ENCODE peak calls at places on chromosomes 12 and 14, in nine cellular contexts. One of them, this sample, is unnamed.
A peak's percentile ranks its signal among the peaks of the same experiment; 100 is the strongest.

GRCh38 chr12:14394317-14395058 is 29.0 kb downstream of the ATF7IP start:
- DNase-seq in heart left ventricle: peak; percentile 27
- DNase-seq in SK-N-SH: peak; percentile 44
- DNase-seq in ovary: no peak
- DNase-seq in mesenchymal stem cell: peak; percentile 92
- DNase-seq in right atrium auricular region: no peak
- DNase-seq in PC-3: peak; percentile 53
- DNase-seq in heart right ventricle: peak; percentile 56
- DNase-seq in stomach: peak; percentile 38
- DNase-seq in this sample: no peak

GRCh38 chr14:20603813-20604212 is 12.6 kb upstream of the RNASE12 start:
- DNase-seq in ovary: no peak
- DNase-seq in stomach: no peak
- DNase-seq in SK-N-SH: no peak
- DNase-seq in PC-3: no peak
- DNase-seq in heart left ventricle: no peak
- DNase-seq in right atrium auricular region: no peak
- DNase-seq in mesenchymal stem cell: no peak
- DNase-seq in heart right ventricle: no peak
- DNase-seq in this sample: no peak

GRCh38 chr14:72830356-72830755 is 63.5 kb downstream of the DPF3 start:
- DNase-seq in stomach: no peak
- DNase-seq in ovary: peak; percentile 73
- DNase-seq in right atrium auricular region: no peak
- DNase-seq in heart left ventricle: peak; percentile 47
- DNase-seq in mesenchymal stem cell: no peak
- DNase-seq in PC-3: no peak
- DNase-seq in SK-N-SH: no peak
- DNase-seq in heart right ventricle: peak; percentile 32
- DNase-seq in this sample: no peak

GRCh38 chr14:77189479-77189878 is 7.9 kb downstream of the TMEM63C start:
- DNase-seq in heart left ventricle: no peak
- DNase-seq in right atrium auricular region: no peak
- DNase-seq in SK-N-SH: no peak
- DNase-seq in heart right ventricle: no peak
- DNase-seq in PC-3: no peak
- DNase-seq in stomach: peak; percentile 14
- DNase-seq in ovary: no peak
- DNase-seq in mesenchymal stem cell: no peak
- DNase-seq in this sample: no peak

GRCh38 chr14:93220509-93220908 is 13.5 kb downstream of the UBR7 start:
- DNase-seq in stomach: no peak
- DNase-seq in heart right ventricle: no peak
- DNase-seq in PC-3: no peak
- DNase-seq in heart left ventricle: no peak
- DNase-seq in ovary: no peak
- DNase-seq in right atrium auricular region: no peak
- DNase-seq in SK-N-SH: no peak
- DNase-seq in mesenchymal stem cell: no peak
- DNase-seq in this sample: no peak

GRCh38 chr12:94872671-94873367 is 130.7 kb downstream of the NDUFA12 start:
- DNase-seq in ovary: peak; percentile 50
- DNase-seq in mesenchymal stem cell: no peak
- DNase-seq in right atrium auricular region: no peak
- DNase-seq in SK-N-SH: peak; percentile 67
- DNase-seq in PC-3: no peak
- DNase-seq in heart left ventricle: peak; percentile 7
- DNase-seq in stomach: no peak
- DNase-seq in heart right ventricle: no peak
- DNase-seq in this sample: no peak

GRCh38 chr14:22112004-22112403 is 438.4 kb upstream of the OR4E1 start:
- DNase-seq in heart right ventricle: no peak
- DNase-seq in mesenchymal stem cell: no peak
- DNase-seq in right atrium auricular region: no peak
- DNase-seq in SK-N-SH: peak; percentile 22
- DNase-seq in heart left ventricle: no peak
- DNase-seq in PC-3: peak; percentile 33
- DNase-seq in ovary: no peak
- DNase-seq in stomach: no peak
- DNase-seq in this sample: no peak

GRCh38 chr12:131828671-131829350 is 618 bp downstream of the MMP17 start:
- DNase-seq in SK-N-SH: peak; percentile 68
- DNase-seq in mesenchymal stem cell: no peak
- DNase-seq in stomach: no peak
- DNase-seq in ovary: peak; percentile 60
- DNase-seq in heart left ventricle: no peak
- DNase-seq in heart right ventricle: no peak
- DNase-seq in PC-3: peak; percentile 43
- DNase-seq in right atrium auricular region: no peak
- DNase-seq in this sample: no peak

GRCh38 chr12:55847033-55847432 is 4.3 kb upstream of the MMP19 start:
- DNase-seq in right atrium auricular region: peak; percentile 84
- DNase-seq in heart right ventricle: no peak
- DNase-seq in SK-N-SH: no peak
- DNase-seq in PC-3: no peak
- DNase-seq in stomach: no peak
- DNase-seq in heart left ventricle: no peak
- DNase-seq in ovary: no peak
- DNase-seq in mesenchymal stem cell: peak; percentile 91
- DNase-seq in this sample: no peak

GRCh38 chr14:51246032-51246431 is 6.0 kb downstream of the TMX1 start:
- DNase-seq in SK-N-SH: no peak
- DNase-seq in stomach: no peak
- DNase-seq in ovary: no peak
- DNase-seq in heart left ventricle: no peak
- DNase-seq in heart right ventricle: no peak
- DNase-seq in right atrium auricular region: no peak
- DNase-seq in mesenchymal stem cell: no peak
- DNase-seq in PC-3: no peak
- DNase-seq in this sample: no peak

GRCh38 chr14:93032301-93032929 is 83.3 kb downstream of the ITPK1 start:
- DNase-seq in heart left ventricle: no peak
- DNase-seq in mesenchymal stem cell: no peak
- DNase-seq in stomach: no peak
- DNase-seq in ovary: no peak
- DNase-seq in PC-3: peak; percentile 54
- DNase-seq in right atrium auricular region: no peak
- DNase-seq in SK-N-SH: no peak
- DNase-seq in heart right ventricle: no peak
- DNase-seq in this sample: no peak

GRCh38 chr14:56633544-56633943 is 53.9 kb downstream of the TMEM260 start:
- DNase-seq in heart left ventricle: no peak
- DNase-seq in heart right ventricle: no peak
- DNase-seq in PC-3: no peak
- DNase-seq in ovary: no peak
- DNase-seq in SK-N-SH: no peak
- DNase-seq in right atrium auricular region: no peak
- DNase-seq in mesenchymal stem cell: no peak
- DNase-seq in stomach: no peak
- DNase-seq in this sample: no peak

GRCh38 chr12:39772708-39773665 is 153.4 kb upstream of the ABCD2 start:
- DNase-seq in ovary: no peak
- DNase-seq in stomach: no peak
- DNase-seq in PC-3: no peak
- DNase-seq in right atrium auricular region: no peak
- DNase-seq in heart right ventricle: no peak
- DNase-seq in mesenchymal stem cell: no peak
- DNase-seq in heart left ventricle: no peak
- DNase-seq in SK-N-SH: no peak
- DNase-seq in this sample: no peak

GRCh38 chr12:124524231-124524925 is 43.0 kb downstream of the NCOR2 start:
- DNase-seq in right atrium auricular region: no peak
- DNase-seq in SK-N-SH: no peak
- DNase-seq in ovary: no peak
- DNase-seq in mesenchymal stem cell: peak; percentile 94
- DNase-seq in stomach: no peak
- DNase-seq in heart right ventricle: no peak
- DNase-seq in PC-3: peak; percentile 57
- DNase-seq in heart left ventricle: no peak
- DNase-seq in this sample: no peak

GRCh38 chr12:74725154-74725553 is 187.5 kb downstream of the ATXN7L3B start:
- DNase-seq in heart left ventricle: no peak
- DNase-seq in heart right ventricle: no peak
- DNase-seq in SK-N-SH: no peak
- DNase-seq in ovary: no peak
- DNase-seq in mesenchymal stem cell: no peak
- DNase-seq in PC-3: peak; percentile 28
- DNase-seq in stomach: no peak
- DNase-seq in right atrium auricular region: no peak
- DNase-seq in this sample: no peak

DNA sequence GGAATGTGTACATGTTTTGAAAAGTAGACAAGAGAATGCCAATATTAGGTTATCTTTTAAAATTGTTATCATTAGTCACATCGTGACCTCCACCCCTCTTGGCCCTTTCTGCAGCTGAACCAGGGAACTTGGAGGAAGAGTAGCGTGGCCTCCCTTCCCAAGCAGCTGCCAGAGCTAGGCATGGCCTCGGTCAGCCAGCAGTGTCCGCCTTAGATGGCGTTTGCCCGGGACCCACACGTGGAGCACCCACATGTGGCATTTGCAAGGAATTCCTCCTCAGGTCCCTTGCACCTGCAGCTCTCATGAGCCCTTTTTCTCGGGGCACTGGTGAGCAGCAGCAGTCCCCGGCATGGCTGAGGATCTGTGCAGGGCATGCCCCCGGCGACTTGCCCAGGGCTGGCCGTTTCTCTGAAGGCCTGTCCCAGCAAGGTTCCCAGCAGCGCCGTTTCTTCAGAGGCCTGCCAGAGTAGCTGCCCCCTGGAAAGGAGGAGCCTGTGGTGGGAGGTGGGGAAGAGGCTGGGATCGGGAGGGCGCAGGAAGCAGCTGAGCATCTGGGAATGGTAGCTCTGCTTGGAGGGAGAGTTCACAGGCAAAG is 10.8 kb downstream of the JDP2 start:
- DNase-seq in heart left ventricle: no peak
- DNase-seq in PC-3: no peak
- DNase-seq in heart right ventricle: no peak
- DNase-seq in right atrium auricular region: no peak
- DNase-seq in ovary: no peak
- DNase-seq in SK-N-SH: no peak
- DNase-seq in stomach: no peak
- DNase-seq in mesenchymal stem cell: no peak
- DNase-seq in this sample: no peak
- H3K27ac ChIP-seq in heart left ventricle: no peak overlapping the region
- H3K27ac ChIP-seq in PC-3: no peak overlapping the region
- H3K27ac ChIP-seq in heart right ventricle: no peak overlapping the region
- H3K27ac ChIP-seq in right atrium auricular region: peak overlapping the region; percentile 3
- H3K27ac ChIP-seq in ovary: no peak overlapping the region
- H3K27ac ChIP-seq in SK-N-SH: no peak overlapping the region
- H3K27ac ChIP-seq in stomach: no peak overlapping the region
- H3K27ac ChIP-seq in mesenchymal stem cell: no peak overlapping the region
- H3K27ac ChIP-seq in this sample: no peak overlapping the region

GRCh38 chr12:120979220-120979861 is 998 bp downstream of the HNF1A start:
- DNase-seq in heart left ventricle: no peak
- DNase-seq in ovary: no peak
- DNase-seq in stomach: no peak
- DNase-seq in PC-3: no peak
- DNase-seq in mesenchymal stem cell: no peak
- DNase-seq in right atrium auricular region: no peak
- DNase-seq in SK-N-SH: no peak
- DNase-seq in heart right ventricle: no peak
- DNase-seq in this sample: no peak

GRCh38 chr12:120980800-120981368 is 2.5 kb downstream of the HNF1A start:
- DNase-seq in heart left ventricle: no peak
- DNase-seq in mesenchymal stem cell: no peak
- DNase-seq in ovary: no peak
- DNase-seq in stomach: peak; percentile 82
- DNase-seq in heart right ventricle: no peak
- DNase-seq in right atrium auricular region: no peak
- DNase-seq in SK-N-SH: no peak
- DNase-seq in PC-3: no peak
- DNase-seq in this sample: no peak

GRCh38 chr12:120978296-120979219 is at the start of gene HNF1A:
- DNase-seq in heart left ventricle: no peak
- DNase-seq in right atrium auricular region: no peak
- DNase-seq in stomach: peak; percentile 75
- DNase-seq in ovary: no peak
- DNase-seq in SK-N-SH: no peak
- DNase-seq in mesenchymal stem cell: no peak
- DNase-seq in heart right ventricle: no peak
- DNase-seq in PC-3: no peak
- DNase-seq in this sample: no peak

GRCh38 chr12:120981407-120981921 is 3.1 kb downstream of the HNF1A start:
- DNase-seq in heart right ventricle: no peak
- DNase-seq in PC-3: no peak
- DNase-seq in mesenchymal stem cell: no peak
- DNase-seq in SK-N-SH: no peak
- DNase-seq in stomach: no peak
- DNase-seq in right atrium auricular region: no peak
- DNase-seq in heart left ventricle: no peak
- DNase-seq in ovary: no peak
- DNase-seq in this sample: no peak

GRCh38 chr12:120979862-120980696 is 1.7 kb downstream of the HNF1A start:
- DNase-seq in stomach: no peak
- DNase-seq in ovary: no peak
- DNase-seq in PC-3: no peak
- DNase-seq in mesenchymal stem cell: no peak
- DNase-seq in heart left ventricle: no peak
- DNase-seq in SK-N-SH: no peak
- DNase-seq in heart right ventricle: no peak
- DNase-seq in right atrium auricular region: no peak
- DNase-seq in this sample: no peak
- H3K4me1 ChIP-seq in stomach: peaks cover 54% of the 10 kb centered on the region
- H3K4me1 ChIP-seq in ovary: no peaks in the 10 kb centered on the region
- H3K4me1 ChIP-seq in PC-3: no peaks in the 10 kb centered on the region
- H3K4me1 ChIP-seq in mesenchymal stem cell: peaks cover 35% of the 10 kb centered on the region
- H3K4me1 ChIP-seq in heart left ventricle: no peaks in the 10 kb centered on the region
- H3K4me1 ChIP-seq in SK-N-SH: peaks cover 5% of the 10 kb centered on the region
- H3K4me1 ChIP-seq in heart right ventricle: no peaks in the 10 kb centered on the region
- H3K4me1 ChIP-seq in right atrium auricular region: no peaks in the 10 kb centered on the region
- H3K4me1 ChIP-seq in this sample: no peaks in the 10 kb centered on the region

DNA sequence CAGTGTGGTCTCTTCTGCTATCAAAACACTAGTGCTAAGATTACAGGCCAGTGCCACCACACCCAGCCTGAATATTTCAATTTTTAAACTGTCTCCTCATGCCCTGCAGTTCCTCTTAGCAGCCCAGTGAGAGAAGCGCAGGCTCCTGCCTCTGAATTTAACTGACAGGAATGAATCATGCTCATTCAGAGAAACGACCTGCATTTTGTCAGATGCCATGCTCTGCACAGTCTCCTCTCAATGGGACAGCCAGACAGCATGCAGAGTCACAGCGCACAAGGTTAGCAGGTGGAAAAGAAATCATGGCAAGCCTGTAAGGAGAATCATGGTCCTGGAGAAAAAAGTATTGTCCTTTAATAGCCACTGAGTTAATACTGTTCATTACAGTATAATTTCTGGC is 691.0 kb upstream of the SEL1L start:
- DNase-seq in mesenchymal stem cell: no peak
- DNase-seq in SK-N-SH: no peak
- DNase-seq in heart right ventricle: no peak
- DNase-seq in stomach: no peak
- DNase-seq in PC-3: no peak
- DNase-seq in ovary: no peak
- DNase-seq in heart left ventricle: no peak
- DNase-seq in right atrium auricular region: no peak
- DNase-seq in this sample: no peak
- H3K9me3 ChIP-seq in mesenchymal stem cell: peaks cover 9% of the 10 kb centered on the region
- H3K9me3 ChIP-seq in SK-N-SH: no peaks in the 10 kb centered on the region
- H3K9me3 ChIP-seq in heart right ventricle: no peaks in the 10 kb centered on the region
- H3K9me3 ChIP-seq in stomach: no peaks in the 10 kb centered on the region
- H3K9me3 ChIP-seq in PC-3: peaks cover 12% of the 10 kb centered on the region
- H3K9me3 ChIP-seq in ovary: no peaks in the 10 kb centered on the region
- H3K9me3 ChIP-seq in heart left ventricle: no peaks in the 10 kb centered on the region
- H3K9me3 ChIP-seq in right atrium auricular region: no peaks in the 10 kb centered on the region
- H3K9me3 ChIP-seq in this sample: no peaks in the 10 kb centered on the region

GRCh38 chr12:51976376-51977160 is 25.1 kb downstream of the ACVR1B start:
- DNase-seq in heart left ventricle: no peak
- DNase-seq in mesenchymal stem cell: peak; percentile 73
- DNase-seq in heart right ventricle: no peak
- DNase-seq in right atrium auricular region: no peak
- DNase-seq in SK-N-SH: no peak
- DNase-seq in stomach: no peak
- DNase-seq in ovary: no peak
- DNase-seq in PC-3: no peak
- DNase-seq in this sample: no peak
- H3K27ac ChIP-seq in heart left ventricle: no peak overlapping the region
- H3K27ac ChIP-seq in mesenchymal stem cell: peak overlapping the region; percentile 85
- H3K27ac ChIP-seq in heart right ventricle: no peak overlapping the region
- H3K27ac ChIP-seq in right atrium auricular region: no peak overlapping the region
- H3K27ac ChIP-seq in SK-N-SH: no peak overlapping the region
- H3K27ac ChIP-seq in stomach: peak overlapping the region; percentile 35
- H3K27ac ChIP-seq in ovary: no peak overlapping the region
- H3K27ac ChIP-seq in PC-3: no peak overlapping the region
- H3K27ac ChIP-seq in this sample: no peak overlapping the region